ENCODE peak calls at places on chromosome 3, in four cellular contexts. O is HepG2, X is HCT116, Q is tibial artery. T is an unnamed sample.

GRCh38 chr3:108552267-108553159 is 36.7 kb downstream of the CIP2A start:
- DNase-seq in O (peak; percentile 35), X (peak; percentile 19), Q (no peak), T (no peak)

GRCh38 chr3:135565481-135565880 is 400.0 kb upstream of the PPP2R3A start:
- DNase-seq in O (no peak), X (no peak), Q (no peak), T (no peak)

GRCh38 chr3:196896229-196896628 is 28.5 kb downstream of the SENP5 start:
- DNase-seq in O (no peak), X (no peak), Q (no peak), T (no peak)

GRCh38 chr3:67044295-67044694 is 46.2 kb downstream of the KBTBD8 start:
- DNase-seq in O (no peak), X (no peak), Q (no peak), T (no peak)

GRCh38 chr3:54891540-54891897 is 36.3 kb downstream of the LRTM1 start:
- DNase-seq in O (peak; percentile 42), X (no peak), Q (peak; percentile 83), T (peak; percentile 74)

GRCh38 chr3:140546649-140547048 is 131.2 kb upstream of the TRIM42 start:
- DNase-seq in O (no peak), X (no peak), Q (no peak), T (no peak)

GRCh38 chr3:135228131-135228530 is 433.1 kb downstream of the EPHB1 start:
- DNase-seq in O (no peak), X (no peak), Q (no peak), T (no peak)

GRCh38 chr3:173622156-173622555 is 224.6 kb downstream of the NLGN1 start:
- DNase-seq in O (no peak), X (no peak), Q (no peak), T (no peak)

GRCh38 chr3:129610276-129610675 is 3.8 kb upstream of the PLXND1 start:
- DNase-seq in O (no peak), X (no peak), Q (no peak), T (no peak)

GRCh38 chr3:143737065-143737464 is 111.2 kb downstream of the SLC9A9 start:
- DNase-seq in O (no peak), X (no peak), Q (no peak), T (no peak)

GRCh38 chr3:195777975-195778374 is 33.8 kb downstream of the MUC4 start:
- DNase-seq in O (no peak), X (no peak), Q (no peak), T (no peak)

GRCh38 chr3:175029828-175030227 is 170.7 kb downstream of the NAALADL2 start:
- DNase-seq in O (no peak), X (no peak), Q (no peak), T (no peak)

GRCh38 chr3:170869645-170870593 is at the start of gene RPL22L1:
- DNase-seq in O (peak; percentile 90), X (peak; percentile 91), Q (peak; percentile 96), T (peak; percentile 72)

GRCh38 chr3:101466465-101467309 is 46.3 kb downstream of the SENP7 start:
- DNase-seq in O (peak; percentile 53), X (no peak), Q (no peak), T (no peak)

GRCh38 chr3:140360332-140360731 is 317.5 kb upstream of the TRIM42 start:
- DNase-seq in O (no peak), X (no peak), Q (no peak), T (no peak)

GRCh38 chr3:193490989-193491388 is 63.7 kb downstream of the ATP13A4 start:
- DNase-seq in O (no peak), X (no peak), Q (no peak), T (no peak)

GRCh38 chr3:147756478-147756877 is 347.3 kb downstream of the ZIC1 start:
- DNase-seq in O (no peak), X (no peak), Q (no peak), T (no peak)

GRCh38 chr3:18743761-18744160 is 318.6 kb upstream of the SATB1 start:
- DNase-seq in O (no peak), X (no peak), Q (no peak), T (no peak)

GRCh38 chr3:71050521-71051258 is 532.8 kb downstream of the FOXP1 start:
- DNase-seq in O (peak; percentile 61), X (no peak), Q (no peak), T (no peak)

GRCh38 chr3:169186596-169186995 is 476.9 kb downstream of the MECOM start:
- DNase-seq in O (no peak), X (no peak), Q (no peak), T (no peak)

GRCh38 chr3:174186339-174186984 is 672.7 kb upstream of the NAALADL2 start:
- DNase-seq in O (no peak), X (no peak), Q (no peak), T (no peak)

GRCh38 chr3:126389112-126389791 is 5.5 kb upstream of the CFAP100 start:
- DNase-seq in O (peak; percentile 93), X (peak; percentile 72), Q (peak; percentile 98), T (peak; percentile 98)

GRCh38 chr3:195892355-195893120 is 15.8 kb downstream of the TNK2 start:
- DNase-seq in O (peak; percentile 45), X (no peak), Q (peak; percentile 90), T (no peak)

GRCh38 chr3:116018651-116019050 is 395.3 kb downstream of the GAP43 start:
- DNase-seq in O (no peak), X (no peak), Q (no peak), T (no peak)

GRCh38 chr3:47899495-47900108 is 96.7 kb downstream of the DHX30 start:
- DNase-seq in O (no peak), X (no peak), Q (no peak), T (no peak)

GRCh38 chr3:105139851-105140560 is 226.7 kb upstream of the ALCAM start:
- DNase-seq in O (no peak), X (no peak), Q (no peak), T (no peak)

GRCh38 chr3:119937229-119937628 is 155.3 kb downstream of the NR1I2 start:
- DNase-seq in O (no peak), X (no peak), Q (no peak), T (no peak)

GRCh38 chr3:104887619-104888018 is 479.1 kb upstream of the ALCAM start:
- DNase-seq in O (no peak), X (no peak), Q (no peak), T (no peak)

GRCh38 chr3:147793841-147794240 is 384.7 kb downstream of the ZIC1 start:
- DNase-seq in O (no peak), X (no peak), Q (no peak), T (no peak)

GRCh38 chr3:147404800-147405551 is 1.4 kb downstream of the ZIC4 start:
- DNase-seq in O (no peak), X (no peak), Q (no peak), T (no peak)

GRCh38 chr3:183085634-183086390 is 13.5 kb downstream of the MCCC1 start:
- DNase-seq in O (no peak), X (no peak), Q (no peak), T (no peak)

GRCh38 chr3:172138792-172139507 is 99.6 kb downstream of the FNDC3B start:
- DNase-seq in O (peak; percentile 70), X (no peak), Q (peak; percentile 85), T (no peak)

GRCh38 chr3:141575879-141576743 is 89.3 kb downstream of the RASA2 start:
- DNase-seq in O (peak; percentile 7), X (no peak), Q (no peak), T (no peak)

GRCh38 chr3:35529337-35529736 is 110.0 kb upstream of the ARPP21 start:
- DNase-seq in O (no peak), X (no peak), Q (no peak), T (no peak)

GRCh38 chr3:63911395-63911900 is 735 bp downstream of the SCAANT1 start:
- DNase-seq in O (no peak), X (no peak), Q (no peak), T (no peak)
- H3K4me1 ChIP-seq in O (peaks cover 36% of the 10 kb centered on the region), X (peaks cover 25% of the 10 kb centered on the region), Q (peaks cover 40% of the 10 kb centered on the region), T (peaks cover 3% of the 10 kb centered on the region)

GRCh38 chr3:73030073-73030597 is 31.3 kb upstream of the EBLN2 start:
- DNase-seq in O (no peak), X (no peak), Q (no peak), T (no peak)
- H3K27ac ChIP-seq in O (no peak overlapping the region), X (no peak overlapping the region), Q (no peak overlapping the region), T (no peak overlapping the region)

GRCh38 chr3:151156618-151157216 is 46.3 kb downstream of the GPR171 start:
- DNase-seq in O (peak; percentile 67), X (peak; percentile 71), Q (no peak), T (no peak)

GRCh38 chr3:151152626-151153025 is 50.4 kb downstream of the GPR171 start:
- DNase-seq in O (no peak), X (no peak), Q (no peak), T (no peak)

GRCh38 chr3:151159806-151160205 is 43.2 kb downstream of the GPR171 start:
- DNase-seq in O (no peak), X (no peak), Q (no peak), T (no peak)

GRCh38 chr3:151155409-151156128 is 47.4 kb downstream of the GPR171 start:
- DNase-seq in O (no peak), X (no peak), Q (no peak), T (no peak)

DNA sequence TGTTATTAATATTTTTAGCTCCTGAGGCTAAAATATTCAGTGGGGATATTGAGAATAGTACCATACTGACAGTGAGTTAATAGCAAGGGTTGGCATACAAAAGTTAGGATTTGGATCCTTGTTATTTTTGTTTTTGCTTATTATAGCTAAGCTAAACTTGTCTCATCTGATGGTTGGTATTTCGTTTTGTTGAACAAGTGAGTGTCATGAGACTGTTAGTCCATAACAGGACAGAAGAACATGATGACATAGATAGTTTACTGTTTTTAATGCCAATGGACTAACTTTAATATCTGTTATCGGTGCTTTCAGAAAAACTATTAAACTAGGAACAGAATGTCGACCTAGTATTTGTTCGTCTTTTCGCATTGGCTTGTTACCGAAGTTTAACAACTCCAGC is 48.5 kb downstream of the GPR171 start:
- DNase-seq in O (no peak), X (no peak), Q (no peak), T (no peak)
- H3K4me3 ChIP-seq in O (no peak overlapping the region), X (no peak overlapping the region), Q (no peak overlapping the region), T (no peak overlapping the region)

GRCh38 chr3:44932271-44932670 is 43.7 kb downstream of the ZDHHC3 start:
- DNase-seq in O (no peak), X (no peak), Q (no peak), T (no peak)

GRCh38 chr3:44930911-44931310 is 45.1 kb downstream of the ZDHHC3 start:
- DNase-seq in O (no peak), X (no peak), Q (no peak), T (no peak)

GRCh38 chr3:44926921-44927320 is 49.1 kb downstream of the ZDHHC3 start:
- DNase-seq in O (no peak), X (no peak), Q (no peak), T (no peak)

GRCh38 chr3:44931791-44932190 is 44.2 kb downstream of the ZDHHC3 start:
- DNase-seq in O (no peak), X (no peak), Q (no peak), T (no peak)

DNA sequence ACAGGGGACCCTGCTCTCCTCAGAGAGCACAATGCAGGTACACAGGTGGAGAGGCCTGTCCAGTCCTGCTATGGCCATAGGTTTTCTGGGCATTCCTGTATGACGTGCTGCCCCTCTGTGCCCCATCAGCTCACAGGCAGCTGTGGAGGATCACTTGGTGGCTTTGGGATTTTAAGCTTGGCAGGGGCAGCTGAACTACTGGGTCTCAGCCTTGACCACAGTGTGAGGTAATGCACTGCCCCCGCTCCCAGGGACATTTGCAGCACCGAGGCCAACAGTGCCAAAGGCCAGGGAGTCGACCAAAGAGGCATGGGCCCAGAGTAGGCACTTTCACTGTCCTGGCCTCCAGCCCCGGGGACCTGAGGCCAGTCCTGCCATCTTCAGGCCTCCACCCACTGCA is 46.2 kb downstream of the ZDHHC3 start:
- DNase-seq in O (no peak), X (no peak), Q (no peak), T (no peak)
- H3K4me1 ChIP-seq in O (peaks cover 13% of the 10 kb centered on the region), X (no peaks in the 10 kb centered on the region), Q (no peaks in the 10 kb centered on the region), T (no peaks in the 10 kb centered on the region)

T was measured in ascending aorta.